ENCODE peak calls at places on chromosomes 12 and 14, in nine cellular contexts. One of them, this sample, is unnamed.

GRCh38 chr12:20142295-20142694 is 226.0 kb upstream of the PDE3A start:
- DNase-seq in hypothalamus: no peak
- DNase-seq in OCI-M1: no peak
- DNase-seq in germinal center: no peak
- DNase-seq in progenitor cell of endocrine pancreas: no peak
- DNase-seq in occipital lobe: no peak
- DNase-seq in naive thymus-derived CD8-positive, alpha-beta T cell: no peak
- DNase-seq in T-cell: no peak
- DNase-seq in fibroblast of pulmonary artery: no peak
- DNase-seq in this sample: no peak

GRCh38 chr14:55832974-55833373 is 253.0 kb downstream of the KTN1 start:
- DNase-seq in hypothalamus: no peak
- DNase-seq in OCI-M1: no peak
- DNase-seq in germinal center: no peak
- DNase-seq in progenitor cell of endocrine pancreas: no peak
- DNase-seq in occipital lobe: no peak
- DNase-seq in naive thymus-derived CD8-positive, alpha-beta T cell: no peak
- DNase-seq in T-cell: no peak
- DNase-seq in fibroblast of pulmonary artery: no peak
- DNase-seq in this sample: no peak

GRCh38 chr12:68392376-68392775 is 60.2 kb upstream of the MDM1 start:
- DNase-seq in hypothalamus: no peak
- DNase-seq in OCI-M1: no peak
- DNase-seq in germinal center: no peak
- DNase-seq in progenitor cell of endocrine pancreas: no peak
- DNase-seq in occipital lobe: no peak
- DNase-seq in naive thymus-derived CD8-positive, alpha-beta T cell: no peak
- DNase-seq in T-cell: no peak
- DNase-seq in fibroblast of pulmonary artery: no peak
- DNase-seq in this sample: no peak

GRCh38 chr12:127811988-127812387 is 455.0 kb upstream of the TMEM132C start:
- DNase-seq in hypothalamus: peak; percentile 10
- DNase-seq in OCI-M1: no peak
- DNase-seq in germinal center: no peak
- DNase-seq in progenitor cell of endocrine pancreas: no peak
- DNase-seq in occipital lobe: peak; percentile 25
- DNase-seq in naive thymus-derived CD8-positive, alpha-beta T cell: no peak
- DNase-seq in T-cell: no peak
- DNase-seq in fibroblast of pulmonary artery: peak; percentile 9
- DNase-seq in this sample: no peak

GRCh38 chr12:112427760-112428159 is 9.0 kb downstream of the PTPN11 start:
- DNase-seq in hypothalamus: no peak
- DNase-seq in OCI-M1: no peak
- DNase-seq in germinal center: no peak
- DNase-seq in progenitor cell of endocrine pancreas: no peak
- DNase-seq in occipital lobe: no peak
- DNase-seq in naive thymus-derived CD8-positive, alpha-beta T cell: no peak
- DNase-seq in T-cell: no peak
- DNase-seq in fibroblast of pulmonary artery: no peak
- DNase-seq in this sample: no peak

GRCh38 chr12:4302881-4303280 is 18.1 kb upstream of the TIGAR start:
- DNase-seq in hypothalamus: no peak
- DNase-seq in OCI-M1: no peak
- DNase-seq in germinal center: no peak
- DNase-seq in progenitor cell of endocrine pancreas: no peak
- DNase-seq in occipital lobe: no peak
- DNase-seq in naive thymus-derived CD8-positive, alpha-beta T cell: no peak
- DNase-seq in T-cell: no peak
- DNase-seq in fibroblast of pulmonary artery: no peak
- DNase-seq in this sample: no peak

GRCh38 chr12:122726056-122726558 is 4.5 kb downstream of the HCAR1 start:
- DNase-seq in hypothalamus: peak; percentile 14
- DNase-seq in OCI-M1: peak; percentile 77
- DNase-seq in germinal center: peak; percentile 16
- DNase-seq in progenitor cell of endocrine pancreas: no peak
- DNase-seq in occipital lobe: no peak
- DNase-seq in naive thymus-derived CD8-positive, alpha-beta T cell: no peak
- DNase-seq in T-cell: no peak
- DNase-seq in fibroblast of pulmonary artery: no peak
- DNase-seq in this sample: no peak

GRCh38 chr12:86724716-86725115 is 468.5 kb upstream of the MGAT4C start:
- DNase-seq in hypothalamus: no peak
- DNase-seq in OCI-M1: no peak
- DNase-seq in germinal center: no peak
- DNase-seq in progenitor cell of endocrine pancreas: no peak
- DNase-seq in occipital lobe: no peak
- DNase-seq in naive thymus-derived CD8-positive, alpha-beta T cell: no peak
- DNase-seq in T-cell: no peak
- DNase-seq in fibroblast of pulmonary artery: peak; percentile 77
- DNase-seq in this sample: no peak

GRCh38 chr12:74334770-74335169 is 202.9 kb upstream of the ATXN7L3B start:
- DNase-seq in hypothalamus: no peak
- DNase-seq in OCI-M1: no peak
- DNase-seq in germinal center: no peak
- DNase-seq in progenitor cell of endocrine pancreas: no peak
- DNase-seq in occipital lobe: no peak
- DNase-seq in naive thymus-derived CD8-positive, alpha-beta T cell: no peak
- DNase-seq in T-cell: no peak
- DNase-seq in fibroblast of pulmonary artery: peak; percentile 44
- DNase-seq in this sample: no peak

This sample was measured in erythroblast.